ENCODE peak calls at places on chromosomes 7 and 10, in nine cellular contexts. One of them, this sample, is unnamed.

GRCh38 chr10:114577133-114577532 is 80.9 kb downstream of the ABLIM1 start:
- DNase-seq in IMR-90: peak; percentile 93
- DNase-seq in PC-3: peak; percentile 49
- DNase-seq in naive thymus-derived CD4-positive, alpha-beta T cell: no peak
- DNase-seq in neural progenitor cell: no peak
- DNase-seq in SK-N-SH: no peak
- DNase-seq in neuronal stem cell: no peak
- DNase-seq in adrenal gland: peak; percentile 50
- DNase-seq in ovary: no peak
- DNase-seq in this sample: peak; percentile 49

GRCh38 chr7:141262101-141262819 is 188.4 kb downstream of the TMEM178B start:
- DNase-seq in IMR-90: no peak
- DNase-seq in SK-N-SH: peak; percentile 26
- DNase-seq in adrenal gland: no peak
- DNase-seq in neural progenitor cell: peak; percentile 18
- DNase-seq in neuronal stem cell: no peak
- DNase-seq in naive thymus-derived CD4-positive, alpha-beta T cell: no peak
- DNase-seq in PC-3: no peak
- DNase-seq in ovary: no peak
- DNase-seq in this sample: no peak

GRCh38 chr10:72695496-72695895 is 3.6 kb downstream of the MCU start:
- DNase-seq in SK-N-SH: no peak
- DNase-seq in PC-3: no peak
- DNase-seq in ovary: no peak
- DNase-seq in neuronal stem cell: no peak
- DNase-seq in IMR-90: no peak
- DNase-seq in naive thymus-derived CD4-positive, alpha-beta T cell: no peak
- DNase-seq in neural progenitor cell: no peak
- DNase-seq in adrenal gland: no peak
- DNase-seq in this sample: no peak

GRCh38 chr7:123285076-123285700 is 85.4 kb upstream of the SLC13A1 start:
- DNase-seq in neuronal stem cell: no peak
- DNase-seq in SK-N-SH: no peak
- DNase-seq in adrenal gland: no peak
- DNase-seq in naive thymus-derived CD4-positive, alpha-beta T cell: no peak
- DNase-seq in PC-3: no peak
- DNase-seq in ovary: no peak
- DNase-seq in IMR-90: no peak
- DNase-seq in neural progenitor cell: no peak
- DNase-seq in this sample: no peak

GRCh38 chr10:25493122-25493893 is 318.5 kb downstream of the GPR158 start:
- DNase-seq in adrenal gland: peak; percentile 33
- DNase-seq in neural progenitor cell: peak; percentile 85
- DNase-seq in IMR-90: peak; percentile 0
- DNase-seq in naive thymus-derived CD4-positive, alpha-beta T cell: no peak
- DNase-seq in ovary: no peak
- DNase-seq in neuronal stem cell: peak; percentile 72
- DNase-seq in SK-N-SH: peak; percentile 22
- DNase-seq in PC-3: peak; percentile 62
- DNase-seq in this sample: peak; percentile 10

GRCh38 chr10:35420827-35421552 is 84.7 kb downstream of the CCNY start:
- DNase-seq in IMR-90: no peak
- DNase-seq in ovary: no peak
- DNase-seq in PC-3: peak; percentile 83
- DNase-seq in naive thymus-derived CD4-positive, alpha-beta T cell: no peak
- DNase-seq in neural progenitor cell: no peak
- DNase-seq in adrenal gland: no peak
- DNase-seq in neuronal stem cell: no peak
- DNase-seq in SK-N-SH: no peak
- DNase-seq in this sample: no peak

GRCh38 chr10:43380610-43381222 is 9.3 kb downstream of the FXYD4 start:
- DNase-seq in IMR-90: peak; percentile 44
- DNase-seq in naive thymus-derived CD4-positive, alpha-beta T cell: no peak
- DNase-seq in neural progenitor cell: no peak
- DNase-seq in SK-N-SH: peak; percentile 30
- DNase-seq in neuronal stem cell: no peak
- DNase-seq in adrenal gland: no peak
- DNase-seq in ovary: no peak
- DNase-seq in PC-3: peak; percentile 43
- DNase-seq in this sample: no peak

GRCh38 chr10:64257704-64258103 is 736.5 kb downstream of the REEP3 start:
- DNase-seq in adrenal gland: no peak
- DNase-seq in PC-3: no peak
- DNase-seq in IMR-90: no peak
- DNase-seq in neuronal stem cell: no peak
- DNase-seq in SK-N-SH: no peak
- DNase-seq in ovary: no peak
- DNase-seq in naive thymus-derived CD4-positive, alpha-beta T cell: no peak
- DNase-seq in neural progenitor cell: no peak
- DNase-seq in this sample: no peak

GRCh38 chr7:150322114-150322832 is 882 bp upstream of the LRRC61 start:
- DNase-seq in neural progenitor cell: no peak
- DNase-seq in PC-3: no peak
- DNase-seq in adrenal gland: peak; percentile 77
- DNase-seq in naive thymus-derived CD4-positive, alpha-beta T cell: peak; percentile 47
- DNase-seq in neuronal stem cell: no peak
- DNase-seq in SK-N-SH: no peak
- DNase-seq in IMR-90: no peak
- DNase-seq in ovary: no peak
- DNase-seq in this sample: no peak

GRCh38 chr10:4260483-4260882 is 475.5 kb upstream of the KLF6 start:
- DNase-seq in PC-3: peak; percentile 16
- DNase-seq in neuronal stem cell: no peak
- DNase-seq in adrenal gland: no peak
- DNase-seq in naive thymus-derived CD4-positive, alpha-beta T cell: no peak
- DNase-seq in IMR-90: peak; percentile 82
- DNase-seq in SK-N-SH: no peak
- DNase-seq in ovary: no peak
- DNase-seq in neural progenitor cell: no peak
- DNase-seq in this sample: no peak

GRCh38 chr10:130498042-130498441 is 361.9 kb downstream of the GLRX3 start:
- DNase-seq in neuronal stem cell: no peak
- DNase-seq in neural progenitor cell: no peak
- DNase-seq in naive thymus-derived CD4-positive, alpha-beta T cell: no peak
- DNase-seq in adrenal gland: no peak
- DNase-seq in IMR-90: no peak
- DNase-seq in SK-N-SH: no peak
- DNase-seq in ovary: no peak
- DNase-seq in PC-3: no peak
- DNase-seq in this sample: no peak

GRCh38 chr10:47299989-47300931 is at the start of gene GDF10:
- DNase-seq in naive thymus-derived CD4-positive, alpha-beta T cell: no peak
- DNase-seq in adrenal gland: no peak
- DNase-seq in IMR-90: no peak
- DNase-seq in neural progenitor cell: peak; percentile 68
- DNase-seq in ovary: no peak
- DNase-seq in SK-N-SH: peak; percentile 73
- DNase-seq in PC-3: no peak
- DNase-seq in neuronal stem cell: peak; percentile 31
- DNase-seq in this sample: peak; percentile 16

GRCh38 chr7:93837245-93837644 is 53.3 kb downstream of the TFPI2 start:
- DNase-seq in ovary: no peak
- DNase-seq in neuronal stem cell: no peak
- DNase-seq in IMR-90: no peak
- DNase-seq in adrenal gland: no peak
- DNase-seq in SK-N-SH: peak; percentile 11
- DNase-seq in PC-3: no peak
- DNase-seq in naive thymus-derived CD4-positive, alpha-beta T cell: no peak
- DNase-seq in neural progenitor cell: no peak
- DNase-seq in this sample: no peak

GRCh38 chr7:3201937-3202715 is 98.9 kb upstream of the SDK1 start:
- DNase-seq in SK-N-SH: no peak
- DNase-seq in adrenal gland: peak; percentile 5
- DNase-seq in IMR-90: no peak
- DNase-seq in neuronal stem cell: no peak
- DNase-seq in neural progenitor cell: no peak
- DNase-seq in PC-3: no peak
- DNase-seq in ovary: no peak
- DNase-seq in naive thymus-derived CD4-positive, alpha-beta T cell: no peak
- DNase-seq in this sample: no peak

GRCh38 chr7:11613292-11613930 is 218.6 kb downstream of the THSD7A start:
- DNase-seq in adrenal gland: no peak
- DNase-seq in neuronal stem cell: no peak
- DNase-seq in PC-3: no peak
- DNase-seq in neural progenitor cell: peak; percentile 19
- DNase-seq in naive thymus-derived CD4-positive, alpha-beta T cell: no peak
- DNase-seq in SK-N-SH: no peak
- DNase-seq in ovary: no peak
- DNase-seq in IMR-90: no peak
- DNase-seq in this sample: no peak

DNA sequence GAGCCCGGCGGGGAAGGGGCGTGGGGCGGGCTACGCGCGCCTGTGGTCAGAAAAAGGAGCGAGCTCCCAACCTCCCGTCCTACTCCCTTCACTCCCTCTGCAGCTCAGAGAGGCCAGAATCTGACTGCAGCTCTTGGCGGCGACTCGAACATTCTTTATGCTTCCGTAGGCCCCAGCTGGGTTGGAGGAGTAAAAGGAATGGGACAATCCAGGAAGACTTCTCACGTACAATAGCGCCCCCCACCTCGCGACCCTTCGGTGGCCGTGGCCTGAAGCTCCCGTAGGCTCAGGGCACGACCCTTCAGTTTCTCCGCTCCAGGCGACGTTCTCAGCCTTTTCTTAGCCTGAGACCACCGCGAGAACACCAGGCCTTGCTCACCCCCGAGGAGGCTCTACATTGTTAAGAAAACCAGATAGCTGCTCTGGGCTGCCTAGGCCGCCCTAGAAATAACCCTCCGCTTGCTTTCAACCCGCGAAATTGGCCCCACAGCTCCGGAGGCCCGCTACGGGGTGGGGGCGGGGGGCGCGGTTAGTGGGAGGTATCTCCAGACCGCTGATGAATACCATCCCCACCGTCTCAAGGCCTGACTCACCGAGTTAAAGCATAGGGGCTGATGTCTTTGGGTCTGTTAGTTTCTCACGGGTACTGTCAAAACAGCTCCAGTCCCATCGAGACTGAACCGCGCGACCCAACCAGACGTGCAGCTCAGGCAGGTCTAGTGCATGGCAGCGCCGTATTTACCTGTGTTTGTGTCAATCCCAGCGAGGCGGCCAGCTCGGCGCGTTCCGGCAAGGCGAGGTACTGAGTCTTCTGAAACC is 3.0 kb downstream of the DLX5 start:
- DNase-seq in ovary: no peak
- DNase-seq in IMR-90: no peak
- DNase-seq in PC-3: no peak
- DNase-seq in neuronal stem cell: peak; percentile 62
- DNase-seq in naive thymus-derived CD4-positive, alpha-beta T cell: no peak
- DNase-seq in SK-N-SH: no peak
- DNase-seq in neural progenitor cell: no peak
- DNase-seq in adrenal gland: no peak
- DNase-seq in this sample: no peak
- H3K4me3 ChIP-seq in ovary: no peak overlapping the region
- H3K4me3 ChIP-seq in IMR-90: no peak overlapping the region
- H3K4me3 ChIP-seq in PC-3: no peak overlapping the region
- H3K4me3 ChIP-seq in neuronal stem cell: peak overlapping the region; percentile 41
- H3K4me3 ChIP-seq in naive thymus-derived CD4-positive, alpha-beta T cell: no peak overlapping the region
- H3K4me3 ChIP-seq in SK-N-SH: no peak overlapping the region
- H3K4me3 ChIP-seq in neural progenitor cell: peak overlapping the region; percentile 45
- H3K4me3 ChIP-seq in adrenal gland: no peak overlapping the region
- H3K4me3 ChIP-seq in this sample: no peak overlapping the region

DNA sequence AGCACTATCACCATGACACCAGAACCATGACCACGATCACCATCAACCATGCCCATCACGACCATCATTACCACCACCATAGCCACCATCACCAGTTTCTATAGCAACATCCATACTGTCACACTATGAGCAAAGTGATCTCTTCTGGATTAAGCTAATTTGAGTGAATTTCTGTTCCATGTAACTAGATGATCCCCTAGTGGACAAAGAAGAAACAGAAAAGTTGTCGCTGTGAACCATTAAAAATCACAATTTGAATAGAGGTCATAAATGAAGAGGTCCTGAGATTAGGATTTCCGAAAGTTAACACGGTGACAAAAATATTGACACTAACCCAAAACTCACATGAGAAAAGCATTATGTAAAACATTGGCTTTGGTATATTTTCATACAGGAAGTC is 77.6 kb downstream of the CLRN3 start:
- DNase-seq in adrenal gland: no peak
- DNase-seq in neuronal stem cell: no peak
- DNase-seq in PC-3: no peak
- DNase-seq in ovary: no peak
- DNase-seq in SK-N-SH: no peak
- DNase-seq in naive thymus-derived CD4-positive, alpha-beta T cell: no peak
- DNase-seq in IMR-90: no peak
- DNase-seq in neural progenitor cell: no peak
- DNase-seq in this sample: no peak
- H3K27me3 ChIP-seq in adrenal gland: no peaks in the 10 kb centered on the region
- H3K27me3 ChIP-seq in neuronal stem cell: no peaks in the 10 kb centered on the region
- H3K27me3 ChIP-seq in PC-3: no peaks in the 10 kb centered on the region
- H3K27me3 ChIP-seq in ovary: no peaks in the 10 kb centered on the region
- H3K27me3 ChIP-seq in SK-N-SH: no peaks in the 10 kb centered on the region
- H3K27me3 ChIP-seq in naive thymus-derived CD4-positive, alpha-beta T cell: no peaks in the 10 kb centered on the region
- H3K27me3 ChIP-seq in IMR-90: no peaks in the 10 kb centered on the region
- H3K27me3 ChIP-seq in neural progenitor cell: peaks cover 54% of the 10 kb centered on the region
- H3K27me3 ChIP-seq in this sample: no peaks in the 10 kb centered on the region

DNA sequence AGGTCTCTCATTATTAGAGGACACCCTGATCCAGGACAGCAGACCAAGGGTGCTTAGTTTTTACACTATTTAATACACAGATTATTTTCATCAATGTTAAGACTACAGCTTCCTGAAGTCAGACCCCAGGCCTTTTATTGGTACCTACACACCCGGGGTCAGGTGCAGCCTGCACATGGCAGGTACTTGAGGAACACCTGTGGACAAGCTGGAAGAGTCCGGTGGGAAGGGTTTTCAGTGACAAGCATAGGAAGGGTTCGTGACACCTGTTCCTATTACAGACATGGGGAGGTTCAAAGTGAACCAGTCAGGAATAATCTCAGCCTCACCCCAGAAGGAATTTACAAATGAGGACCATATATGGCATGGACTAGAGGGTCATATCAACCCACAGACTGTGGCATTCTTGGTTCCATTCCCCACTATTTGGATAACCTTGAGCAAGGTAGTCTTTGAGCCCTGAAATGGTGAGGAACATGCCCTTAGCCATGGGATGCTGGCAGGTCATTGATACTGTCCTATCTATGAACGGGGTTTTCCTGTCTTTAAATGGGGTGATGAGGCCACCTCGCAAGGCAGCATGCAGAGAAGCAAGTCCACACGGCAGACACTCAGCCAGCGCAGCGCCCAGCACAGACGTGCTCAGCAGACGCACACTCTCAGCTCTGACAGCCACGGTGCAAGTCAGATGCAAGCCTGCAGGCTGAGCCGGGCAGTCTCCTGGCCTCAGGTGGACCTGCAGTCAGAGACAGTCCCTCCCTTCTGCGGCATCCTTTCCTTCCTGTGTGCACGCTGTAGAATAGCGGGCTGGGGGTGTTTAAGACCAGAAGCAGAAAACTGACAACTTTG is 624.9 kb downstream of the PTPRN2 start:
- DNase-seq in SK-N-SH: no peak
- DNase-seq in neural progenitor cell: no peak
- DNase-seq in IMR-90: no peak
- DNase-seq in adrenal gland: no peak
- DNase-seq in ovary: no peak
- DNase-seq in naive thymus-derived CD4-positive, alpha-beta T cell: no peak
- DNase-seq in PC-3: no peak
- DNase-seq in neuronal stem cell: no peak
- DNase-seq in this sample: no peak
- H3K9me3 ChIP-seq in SK-N-SH: no peaks in the 10 kb centered on the region
- H3K9me3 ChIP-seq in neural progenitor cell: peaks cover 12% of the 10 kb centered on the region
- H3K9me3 ChIP-seq in IMR-90: peaks cover 26% of the 10 kb centered on the region
- H3K9me3 ChIP-seq in adrenal gland: no peaks in the 10 kb centered on the region
- H3K9me3 ChIP-seq in ovary: no peaks in the 10 kb centered on the region
- H3K9me3 ChIP-seq in naive thymus-derived CD4-positive, alpha-beta T cell: no peaks in the 10 kb centered on the region
- H3K9me3 ChIP-seq in PC-3: no peaks in the 10 kb centered on the region
- H3K9me3 ChIP-seq in neuronal stem cell: no peaks in the 10 kb centered on the region
- H3K9me3 ChIP-seq in this sample: no peaks in the 10 kb centered on the region

GRCh38 chr10:30510932-30511700 is 77.1 kb downstream of the MAP3K8 start:
- DNase-seq in naive thymus-derived CD4-positive, alpha-beta T cell: no peak
- DNase-seq in IMR-90: no peak
- DNase-seq in ovary: no peak
- DNase-seq in PC-3: no peak
- DNase-seq in adrenal gland: no peak
- DNase-seq in neural progenitor cell: no peak
- DNase-seq in SK-N-SH: no peak
- DNase-seq in neuronal stem cell: no peak
- DNase-seq in this sample: no peak
- H3K4me3 ChIP-seq in naive thymus-derived CD4-positive, alpha-beta T cell: no peak overlapping the region
- H3K4me3 ChIP-seq in IMR-90: no peak overlapping the region
- H3K4me3 ChIP-seq in ovary: no peak overlapping the region
- H3K4me3 ChIP-seq in PC-3: no peak overlapping the region
- H3K4me3 ChIP-seq in adrenal gland: no peak overlapping the region
- H3K4me3 ChIP-seq in neural progenitor cell: no peak overlapping the region
- H3K4me3 ChIP-seq in SK-N-SH: peak overlapping the region; percentile 18
- H3K4me3 ChIP-seq in neuronal stem cell: no peak overlapping the region
- H3K4me3 ChIP-seq in this sample: no peak overlapping the region

This sample was measured in MG63.